ENCODE peak calls at places on chromosome 9, in four cellular contexts. One of them, this sample, is unnamed.

GRCh38 chr9:135255843-135256567 is 168.5 kb downstream of the OLFM1 start:
- DNase-seq in stimulated activated CD8-positive, alpha-beta memory T cell treated with anti-CD3 and anti-CD28 coated beads, Interleukin-2, amount 100 ng/mL, for 48 hours: no peak
- DNase-seq in NCI-H748 treated with DMSO at 0.1 percent for 48 hours: no peak
- DNase-seq in choroid plexus epithelial cell: no peak
- DNase-seq in this sample: no peak

GRCh38 chr9:90632680-90633207 is 9.9 kb downstream of the DIRAS2 start:
- DNase-seq in stimulated activated CD8-positive, alpha-beta memory T cell treated with anti-CD3 and anti-CD28 coated beads, Interleukin-2, amount 100 ng/mL, for 48 hours: no peak
- DNase-seq in NCI-H748 treated with DMSO at 0.1 percent for 48 hours: no peak
- DNase-seq in choroid plexus epithelial cell: no peak
- DNase-seq in this sample: no peak

GRCh38 chr9:109730228-109730627 is 49.8 kb upstream of the PALM2AKAP2 start:
- DNase-seq in stimulated activated CD8-positive, alpha-beta memory T cell treated with anti-CD3 and anti-CD28 coated beads, Interleukin-2, amount 100 ng/mL, for 48 hours: no peak
- DNase-seq in NCI-H748 treated with DMSO at 0.1 percent for 48 hours: peak
- DNase-seq in choroid plexus epithelial cell: peak
- DNase-seq in this sample: no peak

GRCh38 chr9:133494636-133495326 is 15.9 kb upstream of the SLC2A6 start:
- DNase-seq in stimulated activated CD8-positive, alpha-beta memory T cell treated with anti-CD3 and anti-CD28 coated beads, Interleukin-2, amount 100 ng/mL, for 48 hours: no peak
- DNase-seq in NCI-H748 treated with DMSO at 0.1 percent for 48 hours: no peak
- DNase-seq in choroid plexus epithelial cell: no peak
- DNase-seq in this sample: no peak

GRCh38 chr9:109815366-109815947 is 35.5 kb downstream of the PALM2AKAP2 start:
- DNase-seq in stimulated activated CD8-positive, alpha-beta memory T cell treated with anti-CD3 and anti-CD28 coated beads, Interleukin-2, amount 100 ng/mL, for 48 hours: no peak
- DNase-seq in NCI-H748 treated with DMSO at 0.1 percent for 48 hours: no peak
- DNase-seq in choroid plexus epithelial cell: peak
- DNase-seq in this sample: peak

GRCh38 chr9:33082538-33083326 is 6.3 kb upstream of the SMU1 start:
- DNase-seq in stimulated activated CD8-positive, alpha-beta memory T cell treated with anti-CD3 and anti-CD28 coated beads, Interleukin-2, amount 100 ng/mL, for 48 hours: no peak
- DNase-seq in NCI-H748 treated with DMSO at 0.1 percent for 48 hours: no peak
- DNase-seq in choroid plexus epithelial cell: no peak
- DNase-seq in this sample: peak

GRCh38 chr9:133405508-133406009 is 12.3 kb downstream of the REXO4 start:
- DNase-seq in stimulated activated CD8-positive, alpha-beta memory T cell treated with anti-CD3 and anti-CD28 coated beads, Interleukin-2, amount 100 ng/mL, for 48 hours: no peak
- DNase-seq in NCI-H748 treated with DMSO at 0.1 percent for 48 hours: no peak
- DNase-seq in choroid plexus epithelial cell: no peak
- DNase-seq in this sample: peak

GRCh38 chr9:87892956-87893355 is 10.3 kb downstream of the SPATA31E1 start:
- DNase-seq in stimulated activated CD8-positive, alpha-beta memory T cell treated with anti-CD3 and anti-CD28 coated beads, Interleukin-2, amount 100 ng/mL, for 48 hours: no peak
- DNase-seq in NCI-H748 treated with DMSO at 0.1 percent for 48 hours: no peak
- DNase-seq in choroid plexus epithelial cell: no peak
- DNase-seq in this sample: no peak

GRCh38 chr9:5949103-5949699 is 58.5 kb downstream of the MLANA start:
- DNase-seq in stimulated activated CD8-positive, alpha-beta memory T cell treated with anti-CD3 and anti-CD28 coated beads, Interleukin-2, amount 100 ng/mL, for 48 hours: no peak
- DNase-seq in NCI-H748 treated with DMSO at 0.1 percent for 48 hours: no peak
- DNase-seq in choroid plexus epithelial cell: peak
- DNase-seq in this sample: peak

GRCh38 chr9:69812068-69813000 is 8.3 kb upstream of the CFAP95 start:
- DNase-seq in stimulated activated CD8-positive, alpha-beta memory T cell treated with anti-CD3 and anti-CD28 coated beads, Interleukin-2, amount 100 ng/mL, for 48 hours: no peak
- DNase-seq in NCI-H748 treated with DMSO at 0.1 percent for 48 hours: no peak
- DNase-seq in choroid plexus epithelial cell: no peak
- DNase-seq in this sample: no peak

GRCh38 chr9:79471577-79472543 is 99.9 kb upstream of the TLE4 start:
- DNase-seq in stimulated activated CD8-positive, alpha-beta memory T cell treated with anti-CD3 and anti-CD28 coated beads, Interleukin-2, amount 100 ng/mL, for 48 hours: no peak
- DNase-seq in NCI-H748 treated with DMSO at 0.1 percent for 48 hours: no peak
- DNase-seq in choroid plexus epithelial cell: peak
- DNase-seq in this sample: peak

GRCh38 chr9:98807070-98807810 is at the start of gene GALNT12:
- DNase-seq in stimulated activated CD8-positive, alpha-beta memory T cell treated with anti-CD3 and anti-CD28 coated beads, Interleukin-2, amount 100 ng/mL, for 48 hours: no peak
- DNase-seq in NCI-H748 treated with DMSO at 0.1 percent for 48 hours: peak
- DNase-seq in choroid plexus epithelial cell: no peak
- DNase-seq in this sample: peak

GRCh38 chr9:38172601-38173000 is 103.6 kb upstream of the SHB start:
- DNase-seq in stimulated activated CD8-positive, alpha-beta memory T cell treated with anti-CD3 and anti-CD28 coated beads, Interleukin-2, amount 100 ng/mL, for 48 hours: no peak
- DNase-seq in NCI-H748 treated with DMSO at 0.1 percent for 48 hours: no peak
- DNase-seq in choroid plexus epithelial cell: no peak
- DNase-seq in this sample: no peak

GRCh38 chr9:130938652-130939404 is at the start of gene FIBCD1:
- DNase-seq in stimulated activated CD8-positive, alpha-beta memory T cell treated with anti-CD3 and anti-CD28 coated beads, Interleukin-2, amount 100 ng/mL, for 48 hours: peak
- DNase-seq in NCI-H748 treated with DMSO at 0.1 percent for 48 hours: no peak
- DNase-seq in choroid plexus epithelial cell: peak
- DNase-seq in this sample: peak

GRCh38 chr9:86534572-86535258 is 180.5 kb upstream of the TUT7 start:
- DNase-seq in stimulated activated CD8-positive, alpha-beta memory T cell treated with anti-CD3 and anti-CD28 coated beads, Interleukin-2, amount 100 ng/mL, for 48 hours: no peak
- DNase-seq in NCI-H748 treated with DMSO at 0.1 percent for 48 hours: no peak
- DNase-seq in choroid plexus epithelial cell: peak
- DNase-seq in this sample: no peak

GRCh38 chr9:86352440-86353106 is 1.6 kb downstream of the TUT7 start:
- DNase-seq in stimulated activated CD8-positive, alpha-beta memory T cell treated with anti-CD3 and anti-CD28 coated beads, Interleukin-2, amount 100 ng/mL, for 48 hours: no peak
- DNase-seq in NCI-H748 treated with DMSO at 0.1 percent for 48 hours: no peak
- DNase-seq in choroid plexus epithelial cell: peak
- DNase-seq in this sample: no peak

GRCh38 chr9:136403915-136404800 is 4.2 kb upstream of the SNAPC4 start:
- DNase-seq in stimulated activated CD8-positive, alpha-beta memory T cell treated with anti-CD3 and anti-CD28 coated beads, Interleukin-2, amount 100 ng/mL, for 48 hours: no peak
- DNase-seq in NCI-H748 treated with DMSO at 0.1 percent for 48 hours: no peak
- DNase-seq in choroid plexus epithelial cell: no peak
- DNase-seq in this sample: no peak

GRCh38 chr9:116842658-116843057 is 155.6 kb downstream of the TRIM32 start:
- DNase-seq in stimulated activated CD8-positive, alpha-beta memory T cell treated with anti-CD3 and anti-CD28 coated beads, Interleukin-2, amount 100 ng/mL, for 48 hours: no peak
- DNase-seq in NCI-H748 treated with DMSO at 0.1 percent for 48 hours: no peak
- DNase-seq in choroid plexus epithelial cell: no peak
- DNase-seq in this sample: no peak

GRCh38 chr9:129166962-129167557 is 11.0 kb downstream of the IER5L start:
- DNase-seq in stimulated activated CD8-positive, alpha-beta memory T cell treated with anti-CD3 and anti-CD28 coated beads, Interleukin-2, amount 100 ng/mL, for 48 hours: no peak
- DNase-seq in NCI-H748 treated with DMSO at 0.1 percent for 48 hours: peak
- DNase-seq in choroid plexus epithelial cell: peak
- DNase-seq in this sample: peak

This sample was measured in astrocyte of the hippocampus.